ENCODE peak calls at places on chromosomes 13 and 19, in five cellular contexts. M is right lobe of liver, Y is cardiac fibroblast, Z is ovary, L is lower leg skin. R is an unnamed sample.

GRCh38 chr13:87671824-87672603 is 843 bp downstream of the SLITRK5 start:
- DNase-seq in M (peak; percentile 42), Y (no peak), Z (no peak), L (no peak), R (no peak)

GRCh38 chr19:12364391-12365093 is 941 bp downstream of the ZNF442 start:
- DNase-seq in M (peak; percentile 50), Y (peak; percentile 26), Z (peak; percentile 47), L (peak; percentile 17), R (peak; percentile 7)

GRCh38 chr13:83975668-83976165 is 93.4 kb upstream of the SLITRK1 start:
- DNase-seq in M (no peak), Y (no peak), Z (no peak), L (no peak), R (no peak)

GRCh38 chr19:21707065-21707464 is 60.3 kb downstream of the ZNF100 start:
- DNase-seq in M (no peak), Y (no peak), Z (no peak), L (no peak), R (no peak)

GRCh38 chr13:64158910-64159309 is 2743.3 kb upstream of the PCDH20 start:
- DNase-seq in M (no peak), Y (peak; percentile 60), Z (no peak), L (no peak), R (peak; percentile 34)

GRCh38 chr13:93966267-93966936 is 513.1 kb downstream of the DCT start:
- DNase-seq in M (no peak), Y (no peak), Z (no peak), L (no peak), R (no peak)

GRCh38 chr13:40697711-40698110 is 31.3 kb upstream of the FOXO1 start:
- DNase-seq in M (no peak), Y (no peak), Z (no peak), L (no peak), R (no peak)

GRCh38 chr19:12763100-12763499 is 11.5 kb downstream of the BEST2 start:
- DNase-seq in M (peak; percentile 79), Y (no peak), Z (no peak), L (no peak), R (no peak)

GRCh38 chr13:33548065-33548464 is 262.5 kb upstream of the STARD13 start:
- DNase-seq in M (no peak), Y (no peak), Z (no peak), L (no peak), R (no peak)
- H3K4me3 ChIP-seq in M (no peak overlapping the region), Y (no peak overlapping the region), Z (no peak overlapping the region), L (no peak overlapping the region), R (no peak overlapping the region)

DNA sequence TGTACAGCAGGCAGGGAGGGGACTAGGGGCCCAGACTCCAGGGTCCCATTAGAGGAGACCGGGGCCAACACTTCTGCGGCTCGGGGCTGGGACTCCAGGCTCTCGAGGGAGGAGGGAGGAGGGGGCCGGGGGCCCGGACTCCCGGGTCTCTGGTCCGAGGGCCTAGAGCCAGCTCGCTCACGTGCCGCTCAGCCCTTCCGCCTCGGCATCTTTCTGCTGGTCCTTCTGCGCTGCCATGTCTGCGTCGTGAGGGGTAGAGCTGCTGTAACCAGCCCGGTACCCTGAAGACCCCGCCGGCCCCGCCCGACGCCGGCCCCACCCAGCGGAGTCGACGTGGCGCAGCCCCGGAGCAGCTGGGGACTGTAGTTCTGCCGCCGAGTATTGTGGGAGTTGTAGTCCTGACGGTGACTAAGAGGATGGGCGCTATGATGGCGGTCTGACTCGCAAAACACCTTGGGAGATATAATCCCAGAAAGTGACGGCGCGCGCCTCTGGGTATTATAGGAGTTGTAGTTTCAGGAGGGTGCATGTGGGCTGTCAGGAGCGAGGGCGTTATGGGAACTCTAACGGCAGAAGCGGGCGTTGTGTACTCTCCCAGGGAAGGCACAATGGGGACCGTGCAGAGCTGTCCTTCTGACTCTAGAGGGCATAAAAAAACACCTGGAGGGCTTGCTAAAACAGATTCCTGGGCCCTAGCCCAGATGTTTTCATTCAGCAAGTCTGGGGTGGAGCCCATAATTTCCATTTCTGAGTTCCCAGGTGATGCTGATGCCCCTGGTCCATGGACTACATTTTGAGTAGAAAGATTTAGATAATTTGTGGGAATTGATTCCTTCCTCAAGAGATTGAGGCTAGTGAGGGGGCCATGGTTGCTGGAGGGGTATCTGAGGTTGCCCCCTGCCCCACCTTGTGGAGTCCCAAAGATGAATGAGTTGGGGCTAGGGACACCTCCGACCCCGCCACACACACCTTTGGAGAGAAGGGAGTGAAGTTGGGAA is at the start of gene RABAC1:
- DNase-seq in M (peak; percentile 93), Y (peak; percentile 90), Z (peak; percentile 90), L (peak; percentile 86), R (peak; percentile 88)
- TF ChIP-seq CTCF in M (no peak), Y (peak; percentile 27), Z (no peak), L (no peak), R (peak; percentile 21)

DNA sequence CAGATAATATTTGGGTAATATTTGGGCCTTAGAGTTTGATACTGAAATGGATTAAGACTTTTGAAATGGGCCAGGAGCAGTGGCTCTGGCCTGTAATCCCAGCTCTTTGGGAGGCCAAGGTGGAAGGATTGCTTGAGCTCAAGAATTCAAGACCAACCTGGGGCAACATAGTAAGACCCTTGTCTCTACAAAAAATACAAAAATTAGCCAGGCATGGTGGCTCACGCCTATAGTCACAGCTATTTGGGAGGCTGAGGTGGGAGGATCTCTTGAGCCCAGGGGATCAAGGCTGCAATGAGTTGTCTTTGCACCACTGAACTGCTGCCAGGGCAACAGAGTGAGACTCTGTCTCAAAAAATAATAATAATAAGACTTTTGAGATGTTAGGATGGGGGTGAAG is 926 bp upstream of the ZNF836 start:
- DNase-seq in M (no peak), Y (no peak), Z (no peak), L (no peak), R (no peak)
- H3K4me3 ChIP-seq in M (no peak overlapping the region), Y (no peak overlapping the region), Z (no peak overlapping the region), L (no peak overlapping the region), R (no peak overlapping the region)

GRCh38 chr13:76168661-76169060 is 532.5 kb downstream of the LMO7 start:
- DNase-seq in M (no peak), Y (no peak), Z (no peak), L (no peak), R (no peak)
- TF ChIP-seq CTCF in M (no peak), Y (no peak), Z (no peak), L (no peak), R (no peak)

R was measured in fibroblast of mammary gland.